ENCODE peak calls at places on chromosomes 6 and 20, in ten cellular contexts. N, U, B, A, W, L, S, C, F and P are unnamed samples.

GRCh38 chr6:166423051-166423745 is 40.5 kb upstream of the MPC1 start:
- DNase-seq in N (no peak), U (no peak), B (no peak), A (no peak), W (no peak), L (no peak), S (no peak), C (no peak), F (peak; percentile 50), P (no peak)

GRCh38 chr6:153625089-153625488 is 414.0 kb upstream of the OPRM1 start:
- DNase-seq in N (peak; percentile 28), U (no peak), B (no peak), A (no peak), W (no peak), L (peak; percentile 1), S (no peak), C (no peak), F (no peak), P (no peak)

GRCh38 chr6:140003217-140003616 is 628.8 kb upstream of the CITED2 start:
- DNase-seq in N (no peak), U (no peak), B (no peak), A (no peak), W (no peak), L (peak; percentile 80), S (no peak), C (no peak), F (no peak), P (no peak)

GRCh38 chr6:14638932-14639875 is 521.6 kb downstream of the CD83 start:
- DNase-seq in N (peak; percentile 37), U (no peak), B (no peak), A (no peak), W (peak; percentile 18), L (peak; percentile 8), S (no peak), C (no peak), F (no peak), P (no peak)

GRCh38 chr6:140684776-140685550 is 1310.5 kb upstream of the CITED2 start:
- DNase-seq in N (no peak), U (no peak), B (no peak), A (no peak), W (no peak), L (no peak), S (no peak), C (no peak), F (no peak), P (no peak)

GRCh38 chr20:62382306-62383198 is 4.4 kb upstream of the RPS21 start:
- DNase-seq in N (peak; percentile 73), U (peak; percentile 65), B (peak; percentile 10), A (peak; percentile 56), W (peak; percentile 87), L (peak; percentile 65), S (peak; percentile 74), C (peak; percentile 65), F (no peak), P (peak; percentile 51)

GRCh38 chr6:142952614-142953013 is 7.6 kb upstream of the HIVEP2 start:
- DNase-seq in N (no peak), U (no peak), B (no peak), A (no peak), W (peak; percentile 29), L (no peak), S (no peak), C (no peak), F (no peak), P (no peak)

GRCh38 chr6:53394704-53395103 is 46.0 kb upstream of the ELOVL5 start:
- DNase-seq in N (no peak), U (no peak), B (no peak), A (no peak), W (no peak), L (no peak), S (no peak), C (no peak), F (no peak), P (no peak)

GRCh38 chr20:13784271-13784892 is 337 bp downstream of the ESF1 start:
- DNase-seq in N (no peak), U (no peak), B (no peak), A (no peak), W (no peak), L (no peak), S (no peak), C (no peak), F (no peak), P (no peak)